ENCODE peak calls at places on chromosomes 11 and 22, in six cellular contexts. B is MM.1S, K is breast epithelium, W is PC-9, S is GM23338, A is dorsolateral prefrontal cortex. U is an unnamed sample.

GRCh38 chr11:65118097-65118837 is 766 bp upstream of the ZNHIT2 start:
- DNase-seq in B (no peak), K (no peak), W (no peak), S (no peak), A (no peak), U (peak)

GRCh38 chr11:13287681-13288080 is 10.1 kb downstream of the BMAL1 start:
- DNase-seq in B (no peak), K (no peak), W (no peak), S (no peak), A (no peak), U (no peak)

GRCh38 chr11:2513441-2513840 is 68.6 kb downstream of the KCNQ1 start:
- DNase-seq in B (no peak), K (peak), W (no peak), S (no peak), A (peak), U (no peak)

GRCh38 chr22:37331034-37331428 is 48.7 kb downstream of the CYTH4 start:
- DNase-seq in B (no peak), K (no peak), W (no peak), S (no peak), A (no peak), U (peak)

GRCh38 chr11:107648247-107648646 is 57.3 kb downstream of the ELMOD1 start:
- DNase-seq in B (no peak), K (no peak), W (no peak), S (peak), A (no peak), U (no peak)

GRCh38 chr11:26930518-26931247 is 63.2 kb upstream of the FIBIN start:
- DNase-seq in B (no peak), K (no peak), W (no peak), S (no peak), A (no peak), U (no peak)

GRCh38 chr11:102116453-102117205 is 6.4 kb downstream of the YAP1 start:
- DNase-seq in B (no peak), K (no peak), W (no peak), S (no peak), A (no peak), U (no peak)

GRCh38 chr22:22974156-22974555 is 86.5 kb downstream of the IGLL5 start:
- DNase-seq in B (no peak), K (no peak), W (no peak), S (no peak), A (no peak), U (no peak)

GRCh38 chr11:2114430-2115241 is 24.6 kb downstream of the IGF2 start:
- DNase-seq in B (no peak), K (no peak), W (no peak), S (no peak), A (no peak), U (peak)

GRCh38 chr11:127003260-127003981 is 2.9 kb upstream of the KIRREL3 start:
- DNase-seq in B (peak), K (no peak), W (peak), S (peak), A (no peak), U (no peak)

GRCh38 chr11:131767421-131767820 is 397.0 kb downstream of the NTM start:
- DNase-seq in B (no peak), K (no peak), W (no peak), S (no peak), A (no peak), U (no peak)

GRCh38 chr11:57514538-57515331 is 767 bp downstream of the SLC43A1 start:
- DNase-seq in B (no peak), K (no peak), W (peak), S (peak), A (peak), U (peak)

GRCh38 chr11:6931146-6931713 is 5.0 kb downstream of the ZNF215 start:
- DNase-seq in B (no peak), K (no peak), W (no peak), S (no peak), A (no peak), U (no peak)

GRCh38 chr22:33579448-33580093 is 340.7 kb downstream of the LARGE1 start:
- DNase-seq in B (peak), K (no peak), W (peak), S (peak), A (no peak), U (no peak)

GRCh38 chr11:120024046-120024445 is 113.9 kb downstream of the TRIM29 start:
- DNase-seq in B (no peak), K (no peak), W (no peak), S (no peak), A (no peak), U (no peak)

GRCh38 chr22:46072030-46072881 is 78.1 kb upstream of the PPARA start:
- DNase-seq in B (peak), K (peak), W (peak), S (peak), A (peak), U (peak)

GRCh38 chr11:59417023-59417422 is 9.2 kb downstream of the OR5A2 start:
- DNase-seq in B (peak), K (no peak), W (no peak), S (no peak), A (no peak), U (no peak)

GRCh38 chr11:66600924-66601233 is 7.9 kb downstream of the CCS start:
- DNase-seq in B (no peak), K (no peak), W (no peak), S (no peak), A (no peak), U (no peak)

GRCh38 chr11:119839504-119840133 is 110.6 kb upstream of the NECTIN1 start:
- DNase-seq in B (no peak), K (no peak), W (no peak), S (no peak), A (no peak), U (no peak)

GRCh38 chr11:10592331-10592730 is 23.9 kb upstream of the LYVE1 start:
- DNase-seq in B (no peak), K (no peak), W (no peak), S (no peak), A (no peak), U (no peak)

GRCh38 chr11:64490562-64491216 is 100.3 kb upstream of the SLC22A12 start:
- DNase-seq in B (no peak), K (no peak), W (no peak), S (no peak), A (no peak), U (no peak)

GRCh38 chr11:89235121-89235520 is 57.4 kb downstream of the TYR start:
- DNase-seq in B (no peak), K (no peak), W (no peak), S (no peak), A (no peak), U (no peak)

GRCh38 chr11:69641681-69642548 is 959 bp downstream of the CCND1 start:
- DNase-seq in B (no peak), K (no peak), W (no peak), S (no peak), A (no peak), U (peak)

GRCh38 chr11:69974528-69974927 is 103.6 kb upstream of the ANO1 start:
- DNase-seq in B (no peak), K (no peak), W (no peak), S (no peak), A (no peak), U (no peak)

GRCh38 chr22:44686873-44687600 is 15.0 kb upstream of the PRR5 start:
- DNase-seq in B (no peak), K (no peak), W (no peak), S (no peak), A (no peak), U (no peak)

GRCh38 chr22:24982301-24983056 is 30.0 kb downstream of the KIAA1671 start:
- DNase-seq in B (no peak), K (no peak), W (no peak), S (no peak), A (no peak), U (no peak)

GRCh38 chr11:16153951-16154350 is 202.4 kb downstream of the SOX6 start:
- DNase-seq in B (no peak), K (no peak), W (no peak), S (no peak), A (no peak), U (no peak)

GRCh38 chr22:39943366-39943765 is 16.8 kb upstream of the TMA7B start:
- DNase-seq in B (no peak), K (no peak), W (no peak), S (peak), A (no peak), U (no peak)
- TF ChIP-seq CTCF in B (no peak), K (no peak), W (peak), S (peak), A (no peak), U (no peak)

GRCh38 chr11:35621620-35622019 is 3.4 kb downstream of the FJX1 start:
- DNase-seq in B (no peak), K (no peak), W (no peak), S (no peak), A (no peak), U (no peak)

GRCh38 chr11:35619030-35619753 is 932 bp downstream of the FJX1 start:
- DNase-seq in B (peak), K (no peak), W (peak), S (peak), A (no peak), U (no peak)

GRCh38 chr11:35623708-35624168 is 5.5 kb downstream of the FJX1 start:
- DNase-seq in B (no peak), K (no peak), W (no peak), S (no peak), A (no peak), U (no peak)

GRCh38 chr11:35619754-35620640 is 1.7 kb downstream of the FJX1 start:
- DNase-seq in B (no peak), K (no peak), W (peak), S (peak), A (peak), U (no peak)

DNA sequence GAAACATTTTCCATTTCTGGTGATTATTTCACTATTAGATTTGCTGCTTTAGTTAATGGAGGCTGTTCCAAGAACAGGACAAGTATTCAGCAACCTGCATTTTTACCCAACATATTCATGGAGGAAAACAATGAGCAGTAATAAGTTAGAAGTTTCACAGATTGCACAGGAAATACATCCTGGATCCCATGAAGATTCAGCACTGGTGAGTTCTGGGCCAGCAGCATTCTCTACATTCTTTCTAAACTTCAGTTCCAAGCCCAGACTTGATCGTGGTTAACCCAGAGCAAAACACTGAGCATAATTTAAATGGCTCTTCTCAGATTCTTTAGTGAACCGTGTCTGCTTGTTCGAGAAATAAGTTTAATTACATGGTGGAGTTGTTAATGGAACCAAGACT is 3.8 kb downstream of the FJX1 start:
- DNase-seq in B (no peak), K (peak), W (peak), S (peak), A (no peak), U (no peak)
- H3K4me3 ChIP-seq in B (no peak), K (no peak), W (peak), S (no peak), A (no peak), U (no peak)

GRCh38 chr11:125426818-125427528 is 69.1 kb downstream of the FEZ1 start:
- DNase-seq in B (no peak), K (no peak), W (no peak), S (no peak), A (no peak), U (no peak)

GRCh38 chr11:125429174-125429707 is 66.8 kb downstream of the FEZ1 start:
- DNase-seq in B (peak), K (peak), W (peak), S (peak), A (peak), U (no peak)

GRCh38 chr11:125431009-125431408 is 65.1 kb downstream of the FEZ1 start:
- DNase-seq in B (no peak), K (no peak), W (no peak), S (no peak), A (no peak), U (no peak)

GRCh38 chr11:125429807-125430678 is 66.0 kb downstream of the FEZ1 start:
- DNase-seq in B (no peak), K (no peak), W (no peak), S (no peak), A (no peak), U (no peak)

DNA sequence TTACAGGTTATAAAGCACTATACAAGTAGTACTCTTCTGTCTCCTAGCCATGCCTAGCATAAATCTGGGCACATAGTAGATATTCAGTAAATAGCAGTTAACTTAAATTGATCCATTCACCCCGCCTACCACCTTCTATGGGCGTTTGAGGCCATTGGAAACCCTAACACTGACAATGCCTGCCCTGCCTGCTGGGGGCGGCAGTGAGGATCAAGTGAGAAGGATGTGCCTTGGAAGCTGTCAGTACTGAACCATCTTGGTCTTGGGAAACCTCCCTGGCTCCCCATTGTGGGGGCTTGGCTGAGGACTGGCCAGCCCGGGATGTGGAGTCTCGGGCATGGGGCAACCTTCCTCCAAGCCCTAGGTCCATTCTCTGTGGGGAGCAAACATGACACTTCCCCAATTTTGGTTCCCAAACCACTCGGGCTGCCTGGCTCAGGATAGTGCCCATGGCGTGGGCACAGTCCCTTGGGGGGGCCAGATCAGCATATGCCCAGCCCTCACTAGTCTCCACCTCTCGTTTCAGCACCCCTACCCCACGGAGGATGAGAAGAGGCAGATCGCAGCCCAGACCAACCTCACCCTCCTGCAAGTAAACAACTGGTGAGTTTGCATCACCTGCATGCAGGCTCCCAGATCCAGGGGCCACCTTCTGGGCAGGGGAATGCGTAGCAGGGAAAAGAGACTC is 67.4 kb downstream of the FEZ1 start:
- DNase-seq in B (no peak), K (no peak), W (no peak), S (peak), A (no peak), U (no peak)
- TF ChIP-seq CTCF in B (no peak), K (no peak), W (no peak), S (peak), A (no peak), U (no peak)

DNA sequence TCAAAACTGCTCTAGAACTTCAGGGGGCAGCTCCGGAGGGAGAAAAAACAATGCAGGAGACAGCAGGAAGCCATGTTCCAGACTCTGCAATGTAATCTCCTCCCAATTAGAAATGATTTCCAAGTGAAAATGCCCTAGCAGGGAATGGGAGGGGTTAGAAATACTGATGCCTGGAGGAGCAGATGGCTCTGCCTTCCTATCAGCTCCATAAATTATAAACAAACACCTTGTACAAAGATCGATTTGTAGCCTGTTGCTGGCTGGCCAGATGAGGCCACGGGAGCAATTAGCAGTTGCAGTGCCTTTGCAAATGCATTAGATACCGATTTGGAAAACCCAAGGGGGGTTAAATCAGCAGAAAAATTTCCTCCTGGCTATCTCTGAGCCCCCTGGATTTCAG is 46.6 kb upstream of the CHRM4 start:
- DNase-seq in B (no peak), K (no peak), W (no peak), S (no peak), A (no peak), U (no peak)
- H3K4me3 ChIP-seq in B (no peak), K (no peak), W (no peak), S (no peak), A (no peak), U (no peak)

DNA sequence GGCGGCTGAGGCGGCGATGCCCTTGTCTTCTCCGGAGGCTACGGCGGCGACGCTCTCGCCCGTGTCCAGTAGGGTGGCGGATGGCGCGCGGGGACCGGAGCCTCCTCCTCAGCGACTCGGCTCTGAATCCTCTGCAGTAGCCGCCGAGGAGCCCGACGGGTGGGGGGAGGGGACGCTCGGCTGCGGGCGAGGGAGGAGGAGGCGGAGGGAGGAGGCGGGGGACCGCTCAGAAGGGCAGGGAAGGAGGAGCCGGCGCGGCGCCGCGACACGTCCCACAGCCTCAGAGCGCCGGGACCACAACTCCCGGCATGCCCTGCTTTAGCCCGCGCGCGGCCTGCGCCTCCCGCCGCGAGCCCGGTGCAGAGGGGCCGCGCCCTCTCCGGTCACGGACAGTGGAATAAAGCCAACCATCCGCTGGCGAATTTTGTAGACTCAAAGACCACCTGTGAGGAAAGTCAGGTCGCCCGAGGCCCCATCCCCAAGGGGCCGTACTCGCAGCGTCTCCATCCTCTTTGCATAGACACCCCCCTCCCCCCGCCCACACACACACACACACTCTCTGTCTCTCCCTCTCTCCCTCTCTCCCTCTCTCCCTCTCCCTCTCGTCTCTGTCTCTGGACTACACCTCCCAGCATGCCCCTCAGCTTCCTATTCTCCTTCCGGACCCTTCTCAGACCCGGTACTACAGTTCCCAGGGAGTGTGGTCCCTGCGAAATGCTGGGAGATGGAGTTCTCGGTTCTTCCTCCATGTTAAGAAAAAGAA is at the start of gene FAM168A:
- DNase-seq in B (peak), K (peak), W (peak), S (peak), A (peak), U (peak)
- TF ChIP-seq CTCF in B (peak), K (peak), W (no peak), S (no peak), A (peak), U (peak)

DNA sequence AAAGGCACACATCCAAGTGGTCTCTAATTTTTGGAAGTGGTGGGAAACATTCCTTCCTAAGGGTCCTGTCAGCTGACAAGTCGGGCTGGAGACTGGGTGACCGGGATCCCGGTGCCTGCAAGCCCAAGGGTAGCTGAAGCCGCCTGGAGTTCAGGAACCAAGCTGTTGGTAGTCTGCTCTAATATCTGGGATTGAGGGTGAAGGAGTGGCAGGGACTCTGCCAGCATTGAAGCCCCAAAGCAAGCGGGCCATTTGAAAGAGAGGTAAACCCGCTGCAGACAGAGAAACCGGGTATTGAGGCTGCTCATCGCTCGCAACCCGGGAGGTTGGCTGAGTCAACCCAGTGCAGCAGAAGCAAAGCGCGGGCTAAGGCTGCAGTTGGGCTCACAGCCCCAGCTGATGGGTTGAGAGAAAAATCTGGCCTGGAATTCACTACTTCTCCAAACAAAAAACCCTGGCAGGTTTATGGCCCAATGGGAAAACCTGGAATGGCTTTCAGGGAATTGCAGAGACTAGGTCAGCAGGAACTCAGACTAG is 28.2 kb upstream of the FBXO3 start:
- DNase-seq in B (peak), K (no peak), W (peak), S (peak), A (no peak), U (peak)
- H3K4me3 ChIP-seq in B (peak), K (peak), W (peak), S (peak), A (peak), U (no peak)

GRCh38 chr11:46247090-46247489 is 30.4 kb upstream of the CREB3L1 start:
- DNase-seq in B (no peak), K (no peak), W (no peak), S (no peak), A (no peak), U (no peak)

GRCh38 chr11:46249103-46249942 is 28.1 kb upstream of the CREB3L1 start:
- DNase-seq in B (no peak), K (no peak), W (no peak), S (no peak), A (no peak), U (no peak)

GRCh38 chr11:46246514-46246913 is 30.9 kb upstream of the CREB3L1 start:
- DNase-seq in B (no peak), K (no peak), W (no peak), S (no peak), A (no peak), U (no peak)

GRCh38 chr11:46248270-46249102 is 29.0 kb upstream of the CREB3L1 start:
- DNase-seq in B (no peak), K (no peak), W (peak), S (peak), A (no peak), U (no peak)

GRCh38 chr11:46247664-46248063 is 29.8 kb upstream of the CREB3L1 start:
- DNase-seq in B (peak), K (no peak), W (peak), S (peak), A (no peak), U (no peak)
- TF ChIP-seq CTCF in B (peak), K (peak), W (peak), S (peak), A (no peak), U (no peak)